ENCODE peak calls at places on chromosomes 13 and 19, in ten cellular contexts. E, Z, X, N, R, L, U, A, C and M are unnamed samples.
A peak's percentile ranks its signal among the peaks of the same experiment; 100 is the strongest.

GRCh38 chr19:51750381-51751124 is 1.1 kb downstream of the FPR1 start:
- DNase-seq in L (no peak), C (no peak), R (no peak), N (no peak), X (no peak), A (no peak), U (no peak), Z (no peak), E (no peak), M (no peak)

GRCh38 chr13:93262729-93263128 is 36.1 kb downstream of the GPC6 start:
- DNase-seq in U (no peak), X (no peak), N (no peak), C (no peak), Z (no peak), L (peak; percentile 91), E (no peak), A (no peak), R (no peak), M (no peak)

GRCh38 chr13:25756916-25757315 is 294.9 kb downstream of the SHISA2 start:
- DNase-seq in L (no peak), U (peak; percentile 45), C (no peak), X (no peak), E (no peak), A (peak; percentile 12), N (no peak), R (no peak), Z (no peak), M (no peak)

GRCh38 chr19:49818691-49819331 is 722 bp downstream of the MED25 start:
- DNase-seq in E (no peak), Z (peak; percentile 46), L (no peak), N (no peak), R (no peak), C (no peak), A (peak; percentile 22), X (no peak), U (no peak), M (no peak)

GRCh38 chr19:40177286-40178070 is 13.7 kb upstream of the MAP3K10 start:
- DNase-seq in X (no peak), A (no peak), E (no peak), L (no peak), C (no peak), U (no peak), R (no peak), N (no peak), Z (no peak), M (no peak)

GRCh38 chr19:20470345-20471119 is 95.0 kb downstream of the ZNF737 start:
- DNase-seq in U (no peak), X (no peak), R (no peak), N (no peak), E (no peak), Z (no peak), C (no peak), A (no peak), L (no peak), M (no peak)

GRCh38 chr13:39765801-39766463 is 110.5 kb downstream of the COG6 start:
- DNase-seq in N (no peak), E (peak; percentile 54), X (peak; percentile 12), A (peak; percentile 71), R (peak; percentile 31), C (no peak), L (peak; percentile 52), U (peak; percentile 42), Z (peak; percentile 41), M (no peak)

GRCh38 chr13:22655106-22655852 is 525.5 kb upstream of the SGCG start:
- DNase-seq in R (no peak), A (no peak), L (no peak), X (no peak), U (no peak), C (no peak), E (no peak), Z (no peak), N (no peak), M (no peak)

GRCh38 chr13:109979186-109979585 is 192.8 kb upstream of the IRS2 start:
- DNase-seq in A (no peak), R (no peak), U (no peak), X (no peak), L (no peak), Z (no peak), E (peak; percentile 35), C (no peak), N (no peak), M (no peak)

GRCh38 chr13:44309771-44310767 is 63.6 kb upstream of the SERP2 start:
- DNase-seq in X (no peak), Z (no peak), E (no peak), L (no peak), U (no peak), A (no peak), R (no peak), N (no peak), C (no peak), M (no peak)

GRCh38 chr19:48490980-48491792 is 20.4 kb downstream of the LMTK3 start:
- DNase-seq in A (no peak), X (peak; percentile 44), Z (peak; percentile 79), E (peak; percentile 64), R (peak; percentile 51), L (no peak), C (peak; percentile 55), U (peak; percentile 89), N (peak; percentile 56), M (peak; percentile 59)

GRCh38 chr13:30376426-30377311 is 45.6 kb upstream of the UBE2L5 start:
- DNase-seq in A (peak; percentile 44), E (peak; percentile 6), X (peak; percentile 79), R (peak; percentile 48), L (no peak), Z (no peak), U (no peak), N (peak; percentile 45), C (peak; percentile 51), M (peak; percentile 76)

GRCh38 chr13:97030705-97031452 is 36.6 kb upstream of the OXGR1 start:
- DNase-seq in C (no peak), A (peak; percentile 18), R (no peak), E (peak; percentile 24), Z (peak; percentile 20), N (no peak), L (peak; percentile 51), X (no peak), U (peak; percentile 25), M (no peak)

GRCh38 chr19:28601723-28602440 is 611.1 kb downstream of the UQCRFS1 start:
- DNase-seq in A (no peak), C (no peak), N (no peak), X (no peak), E (no peak), L (no peak), Z (no peak), R (no peak), U (no peak), M (no peak)

GRCh38 chr19:5170329-5170745 is 170.3 kb downstream of the PTPRS start:
- DNase-seq in L (no peak), R (peak; percentile 55), X (peak; percentile 27), Z (no peak), N (peak; percentile 43), C (peak; percentile 41), A (no peak), E (no peak), U (peak; percentile 58), M (no peak)

GRCh38 chr19:15169541-15170285 is 31.1 kb downstream of the NOTCH3 start:
- DNase-seq in L (no peak), R (no peak), X (no peak), Z (no peak), E (no peak), N (no peak), U (no peak), A (no peak), C (no peak), M (no peak)

GRCh38 chr13:36880961-36881360 is 39.1 kb downstream of the SMAD9 start:
- DNase-seq in C (no peak), Z (no peak), R (no peak), E (no peak), U (no peak), N (no peak), L (peak; percentile 31), A (no peak), X (no peak), M (no peak)

GRCh38 chr19:49855277-49855675 is 4.3 kb downstream of the PTOV1 start:
- DNase-seq in A (no peak), X (no peak), E (no peak), R (no peak), N (no peak), Z (no peak), C (no peak), U (no peak), L (no peak), M (no peak)

GRCh38 chr13:86729206-86729605 is 930.0 kb upstream of the SLITRK6 start:
- DNase-seq in U (no peak), R (no peak), C (no peak), E (no peak), A (no peak), L (no peak), N (no peak), Z (no peak), X (no peak), M (no peak)

GRCh38 chr19:36113895-36114762 is 546 bp downstream of the POLR2I start:
- DNase-seq in L (peak; percentile 55), C (no peak), Z (peak; percentile 73), R (peak; percentile 28), N (no peak), E (peak; percentile 17), U (no peak), A (peak; percentile 74), X (peak; percentile 5), M (no peak)

GRCh38 chr13:32032780-32033179 is 1.2 kb downstream of the FRY start:
- DNase-seq in N (no peak), U (no peak), A (no peak), L (peak; percentile 35), X (no peak), C (no peak), E (peak; percentile 4), R (no peak), Z (peak; percentile 59), M (no peak)

GRCh38 chr13:95296326-95296939 is 4.8 kb downstream of the ABCC4 start:
- DNase-seq in Z (peak; percentile 71), N (no peak), L (peak; percentile 25), X (peak; percentile 7), C (no peak), U (peak; percentile 81), R (peak; percentile 11), E (peak; percentile 40), A (peak; percentile 3), M (no peak)

GRCh38 chr19:46350758-46351159 is 3.9 kb downstream of the PPP5C start:
- DNase-seq in L (no peak), A (no peak), E (no peak), U (no peak), R (peak; percentile 43), Z (no peak), X (peak; percentile 19), N (no peak), C (no peak), M (no peak)

GRCh38 chr19:43634877-43635560 is 4.6 kb downstream of the CADM4 start:
- DNase-seq in U (no peak), L (no peak), E (no peak), Z (no peak), R (no peak), N (no peak), C (no peak), A (no peak), X (no peak), M (no peak)